ENCODE peak calls at places on chromosomes 12 and 14, in four cellular contexts. One of them, this sample, is unnamed.

GRCh38 chr12:40511341-40511740 is 180.9 kb upstream of the CNTN1 start:
- DNase-seq in upper lobe of left lung: no peak
- DNase-seq in IMR-90: no peak
- DNase-seq in tibial nerve: no peak
- DNase-seq in this sample: no peak

GRCh38 chr14:99062772-99063418 is 209.1 kb downstream of the BCL11B start:
- DNase-seq in IMR-90: no peak
- DNase-seq in tibial nerve: no peak
- DNase-seq in upper lobe of left lung: no peak
- DNase-seq in this sample: no peak

GRCh38 chr12:99706736-99707473 is 59.4 kb downstream of the GARIN6 start:
- DNase-seq in tibial nerve: no peak
- DNase-seq in IMR-90: no peak
- DNase-seq in upper lobe of left lung: no peak
- DNase-seq in this sample: no peak

GRCh38 chr12:16473610-16474326 is 126.3 kb downstream of the MGST1 start:
- DNase-seq in IMR-90: peak
- DNase-seq in tibial nerve: no peak
- DNase-seq in upper lobe of left lung: no peak
- DNase-seq in this sample: no peak

GRCh38 chr14:90924618-90925345 is 108.6 kb upstream of the TTC7B start:
- DNase-seq in tibial nerve: no peak
- DNase-seq in IMR-90: peak
- DNase-seq in upper lobe of left lung: no peak
- DNase-seq in this sample: no peak

GRCh38 chr12:25965682-25966081 is 7.2 kb downstream of the RASSF8 start:
- DNase-seq in upper lobe of left lung: no peak
- DNase-seq in tibial nerve: no peak
- DNase-seq in IMR-90: no peak
- DNase-seq in this sample: no peak

GRCh38 chr12:110338754-110339153 is 57.7 kb downstream of the ATP2A2 start:
- DNase-seq in upper lobe of left lung: no peak
- DNase-seq in tibial nerve: no peak
- DNase-seq in IMR-90: no peak
- DNase-seq in this sample: no peak

GRCh38 chr14:96053600-96054381 is 14.6 kb downstream of the C14orf132 start:
- DNase-seq in upper lobe of left lung: no peak
- DNase-seq in tibial nerve: peak
- DNase-seq in IMR-90: peak
- DNase-seq in this sample: peak

GRCh38 chr12:111405856-111406473 is at the start of gene SH2B3:
- DNase-seq in upper lobe of left lung: no peak
- DNase-seq in IMR-90: peak
- DNase-seq in tibial nerve: no peak
- DNase-seq in this sample: peak

GRCh38 chr14:89303452-89304435 is 113.3 kb downstream of the FOXN3 start:
- DNase-seq in upper lobe of left lung: no peak
- DNase-seq in tibial nerve: peak
- DNase-seq in IMR-90: peak
- DNase-seq in this sample: no peak

GRCh38 chr12:83042441-83043215 is 355.9 kb downstream of the TMTC2 start:
- DNase-seq in tibial nerve: no peak
- DNase-seq in IMR-90: no peak
- DNase-seq in upper lobe of left lung: no peak
- DNase-seq in this sample: no peak

GRCh38 chr12:40225337-40225983 is 663 bp downstream of the LRRK2 start:
- DNase-seq in upper lobe of left lung: no peak
- DNase-seq in IMR-90: no peak
- DNase-seq in tibial nerve: no peak
- DNase-seq in this sample: no peak

GRCh38 chr12:75917704-75918103 is 113.9 kb downstream of the PHLDA1 start:
- DNase-seq in tibial nerve: no peak
- DNase-seq in upper lobe of left lung: no peak
- DNase-seq in IMR-90: no peak
- DNase-seq in this sample: no peak

GRCh38 chr14:46885566-46885965 is 234.0 kb upstream of the RPL10L start:
- DNase-seq in upper lobe of left lung: no peak
- DNase-seq in IMR-90: no peak
- DNase-seq in tibial nerve: no peak
- DNase-seq in this sample: no peak

GRCh38 chr14:104262515-104263514 is 124.4 kb downstream of the KIF26A start:
- DNase-seq in IMR-90: no peak
- DNase-seq in tibial nerve: no peak
- DNase-seq in upper lobe of left lung: no peak
- DNase-seq in this sample: no peak

GRCh38 chr12:1527789-1528188 is 66.6 kb downstream of the FBXL14 start:
- DNase-seq in upper lobe of left lung: no peak
- DNase-seq in IMR-90: peak
- DNase-seq in tibial nerve: no peak
- DNase-seq in this sample: no peak

GRCh38 chr12:126936181-126936851 is 1330.7 kb upstream of the TMEM132C start:
- DNase-seq in IMR-90: no peak
- DNase-seq in tibial nerve: no peak
- DNase-seq in upper lobe of left lung: peak
- DNase-seq in this sample: no peak

GRCh38 chr12:108508243-108508642 is 6.8 kb upstream of the FICD start:
- DNase-seq in upper lobe of left lung: no peak
- DNase-seq in tibial nerve: no peak
- DNase-seq in IMR-90: no peak
- DNase-seq in this sample: no peak

GRCh38 chr12:100942984-100943749 is 148.6 kb downstream of the ANO4 start:
- DNase-seq in IMR-90: peak
- DNase-seq in tibial nerve: no peak
- DNase-seq in upper lobe of left lung: no peak
- DNase-seq in this sample: no peak

DNA sequence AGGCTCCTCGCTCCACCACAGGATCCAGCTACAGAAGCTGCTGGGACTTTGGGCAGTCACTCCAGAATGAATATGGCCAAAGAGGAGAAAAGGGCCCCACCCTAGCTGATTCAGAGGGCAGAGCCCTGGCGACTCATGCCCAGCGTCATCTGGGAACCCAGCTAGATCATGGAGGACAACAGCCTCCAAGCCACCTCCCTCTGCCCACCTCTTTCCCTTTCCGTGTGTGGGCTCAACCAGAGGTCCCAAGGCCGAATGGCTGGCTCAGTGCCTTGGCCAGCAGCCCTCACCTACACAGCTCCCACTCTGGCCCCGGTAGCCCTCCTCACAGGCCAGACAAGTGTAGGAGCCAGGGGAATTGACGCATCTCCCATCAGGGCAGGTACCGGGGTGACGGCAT is 17.4 kb downstream of the ISCA2 start:
- DNase-seq in tibial nerve: no peak
- DNase-seq in upper lobe of left lung: peak
- DNase-seq in IMR-90: peak
- DNase-seq in this sample: no peak
- TF ChIP-seq POLR2A in tibial nerve: no peak
- TF ChIP-seq POLR2A in upper lobe of left lung: no peak
- TF ChIP-seq POLR2A in IMR-90: peak
- TF ChIP-seq POLR2A in this sample: no peak

GRCh38 chr14:51240804-51241380 is 845 bp downstream of the TMX1 start:
- DNase-seq in upper lobe of left lung: no peak
- DNase-seq in IMR-90: no peak
- DNase-seq in tibial nerve: no peak
- DNase-seq in this sample: no peak

GRCh38 chr14:51242545-51243490 is 2.8 kb downstream of the TMX1 start:
- DNase-seq in IMR-90: no peak
- DNase-seq in upper lobe of left lung: no peak
- DNase-seq in tibial nerve: no peak
- DNase-seq in this sample: no peak

GRCh38 chr14:51244591-51244990 is 4.5 kb downstream of the TMX1 start:
- DNase-seq in upper lobe of left lung: no peak
- DNase-seq in tibial nerve: no peak
- DNase-seq in IMR-90: no peak
- DNase-seq in this sample: no peak

GRCh38 chr14:51236314-51236713 is 3.7 kb upstream of the TMX1 start:
- DNase-seq in tibial nerve: no peak
- DNase-seq in IMR-90: peak
- DNase-seq in upper lobe of left lung: no peak
- DNase-seq in this sample: no peak

DNA sequence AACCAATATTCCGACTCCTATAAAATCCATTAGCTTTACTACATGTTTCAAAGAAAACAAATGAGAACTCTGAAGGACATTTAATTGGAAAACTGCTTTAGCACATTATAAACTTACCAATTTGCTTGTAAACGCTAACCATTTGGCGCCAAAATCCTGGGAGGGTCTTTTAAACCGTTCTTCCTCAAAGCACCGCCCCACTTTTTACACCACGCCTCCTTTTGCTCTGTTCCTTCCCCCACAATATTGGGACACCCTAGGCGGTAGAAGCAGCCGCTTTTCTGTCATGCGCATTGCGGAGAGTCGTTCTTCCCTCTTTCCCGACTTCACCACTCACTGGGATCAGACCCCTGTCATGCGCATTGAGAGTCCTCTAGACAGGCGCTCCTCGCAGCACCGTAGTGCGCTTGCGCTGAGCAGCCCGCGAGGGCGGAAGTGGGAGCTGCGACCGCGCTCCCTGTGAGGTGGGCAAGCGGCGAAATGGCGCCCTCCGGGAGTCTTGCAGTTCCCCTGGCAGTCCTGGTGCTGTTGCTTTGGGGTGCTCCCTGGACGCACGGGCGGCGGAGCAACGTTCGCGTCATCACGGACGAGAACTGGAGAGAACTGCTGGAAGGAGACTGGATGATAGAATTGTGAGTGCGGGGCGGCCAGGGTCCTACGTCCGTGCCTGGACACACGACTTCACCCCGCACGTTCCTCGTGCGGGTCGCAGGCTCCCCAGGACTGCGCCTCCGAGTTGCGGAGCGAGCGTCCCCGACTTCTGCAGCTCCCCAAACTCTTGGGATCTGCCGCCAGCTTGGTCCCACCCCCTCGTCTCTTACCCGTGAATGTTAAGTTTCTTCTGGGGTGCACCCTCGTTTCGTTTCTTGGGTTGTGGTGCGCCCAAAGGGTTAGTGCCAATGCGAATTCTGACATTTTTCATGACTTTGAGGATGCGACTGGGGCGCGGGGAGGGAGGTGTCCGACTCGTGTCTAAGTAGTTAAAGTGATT is at the start of gene TMX1:
- DNase-seq in tibial nerve: peak
- DNase-seq in IMR-90: peak
- DNase-seq in upper lobe of left lung: peak
- DNase-seq in this sample: peak
- TF ChIP-seq CTCF in tibial nerve: no peak
- TF ChIP-seq CTCF in IMR-90: peak
- TF ChIP-seq CTCF in upper lobe of left lung: no peak
- TF ChIP-seq CTCF in this sample: no peak

GRCh38 chr12:51424094-51424661 is 453 bp upstream of the SLC4A8 start:
- DNase-seq in upper lobe of left lung: no peak
- DNase-seq in tibial nerve: no peak
- DNase-seq in IMR-90: no peak
- DNase-seq in this sample: no peak
- H3K4me3 ChIP-seq in upper lobe of left lung: peak
- H3K4me3 ChIP-seq in tibial nerve: peak
- H3K4me3 ChIP-seq in IMR-90: peak
- H3K4me3 ChIP-seq in this sample: no peak

DNA sequence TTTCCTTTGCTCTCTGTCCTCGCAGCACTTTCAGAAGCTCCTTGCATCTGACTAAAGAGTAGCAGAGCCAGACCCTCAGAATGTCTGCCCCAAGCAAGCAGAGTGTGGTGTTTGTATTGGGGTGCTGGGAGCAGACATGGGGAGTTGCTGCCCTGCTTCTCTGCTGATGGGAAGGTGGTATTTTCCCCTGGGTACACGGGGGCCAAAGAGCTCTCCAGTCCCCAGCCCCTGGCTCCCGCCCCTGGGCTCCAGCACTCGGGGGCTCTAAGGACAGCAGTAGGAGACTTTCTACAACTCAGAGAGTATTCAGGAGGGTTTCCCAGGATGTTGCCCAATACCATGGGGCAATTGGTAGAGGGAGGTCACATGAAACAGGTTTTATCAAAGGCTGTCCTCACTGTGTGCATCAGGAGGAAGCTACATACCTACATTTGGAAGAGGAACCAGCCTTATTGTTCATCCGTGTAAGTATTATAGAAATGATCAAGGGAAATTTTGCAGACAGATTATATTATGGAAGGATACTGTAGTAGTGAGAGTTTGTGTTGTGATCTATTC is 50.3 kb downstream of the DAD1 start:
- DNase-seq in tibial nerve: no peak
- DNase-seq in upper lobe of left lung: no peak
- DNase-seq in IMR-90: no peak
- DNase-seq in this sample: no peak
- TF ChIP-seq POLR2A in tibial nerve: no peak
- TF ChIP-seq POLR2A in upper lobe of left lung: no peak
- TF ChIP-seq POLR2A in IMR-90: no peak
- TF ChIP-seq POLR2A in this sample: no peak

DNA sequence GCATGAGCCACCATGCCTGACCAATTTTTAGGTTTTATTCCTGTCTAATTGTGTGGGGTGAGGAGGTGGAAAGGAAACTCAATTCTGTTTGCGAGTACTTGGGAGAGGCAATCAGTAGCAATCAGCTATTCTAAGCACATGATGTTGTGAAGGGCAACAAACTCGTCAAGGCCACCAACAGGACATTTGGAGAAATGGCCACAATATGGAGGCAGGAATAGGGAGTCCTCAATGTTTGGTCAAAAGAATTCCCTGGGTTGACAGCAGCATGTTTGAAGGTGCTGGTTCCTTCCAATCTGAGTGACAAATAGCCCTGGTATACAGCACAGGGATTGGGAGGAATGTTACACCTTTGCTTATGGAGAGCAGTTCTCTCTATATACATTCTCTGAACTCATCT is 32.7 kb upstream of the USP44 start:
- DNase-seq in IMR-90: no peak
- DNase-seq in tibial nerve: no peak
- DNase-seq in upper lobe of left lung: no peak
- DNase-seq in this sample: no peak
- TF ChIP-seq CTCF in IMR-90: no peak
- TF ChIP-seq CTCF in tibial nerve: no peak
- TF ChIP-seq CTCF in upper lobe of left lung: no peak
- TF ChIP-seq CTCF in this sample: no peak

GRCh38 chr14:24441904-24442239 is 704 bp downstream of the SDR39U1 start:
- DNase-seq in IMR-90: peak
- DNase-seq in tibial nerve: no peak
- DNase-seq in upper lobe of left lung: no peak
- DNase-seq in this sample: peak

GRCh38 chr14:24439257-24439656 is 3.3 kb downstream of the SDR39U1 start:
- DNase-seq in IMR-90: no peak
- DNase-seq in upper lobe of left lung: no peak
- DNase-seq in tibial nerve: no peak
- DNase-seq in this sample: no peak

GRCh38 chr14:24441485-24441884 is 1.1 kb downstream of the SDR39U1 start:
- DNase-seq in upper lobe of left lung: no peak
- DNase-seq in IMR-90: no peak
- DNase-seq in tibial nerve: no peak
- DNase-seq in this sample: no peak

GRCh38 chr14:24439830-24440605 is 2.6 kb downstream of the SDR39U1 start:
- DNase-seq in tibial nerve: no peak
- DNase-seq in upper lobe of left lung: peak
- DNase-seq in IMR-90: no peak
- DNase-seq in this sample: no peak

GRCh38 chr14:24440606-24441399 is 1.8 kb downstream of the SDR39U1 start:
- DNase-seq in upper lobe of left lung: no peak
- DNase-seq in IMR-90: no peak
- DNase-seq in tibial nerve: no peak
- DNase-seq in this sample: no peak
- H3K4me3 ChIP-seq in upper lobe of left lung: no peak
- H3K4me3 ChIP-seq in IMR-90: no peak
- H3K4me3 ChIP-seq in tibial nerve: no peak
- H3K4me3 ChIP-seq in this sample: no peak

GRCh38 chr12:132887513-132888341 is at the start of gene CHFR:
- DNase-seq in IMR-90: peak
- DNase-seq in tibial nerve: peak
- DNase-seq in upper lobe of left lung: peak
- DNase-seq in this sample: peak
- TF ChIP-seq POLR2A in IMR-90: peak
- TF ChIP-seq POLR2A in tibial nerve: peak
- TF ChIP-seq POLR2A in upper lobe of left lung: peak
- TF ChIP-seq POLR2A in this sample: peak